ENCODE peak calls at places on chromosomes 2 and 18, in seven cellular contexts. D, X, C, T, M, B and V are unnamed samples.

GRCh38 chr2:72605836-72606442 is 219.9 kb downstream of the EXOC6B start:
- DNase-seq in C (peak), T (no peak), D (no peak), M (peak), B (no peak), X (no peak), V (no peak)

GRCh38 chr2:172298009-172298408 is 129.4 kb upstream of the ITGA6 start:
- DNase-seq in C (no peak), D (no peak), M (no peak), T (no peak), B (no peak), X (no peak), V (no peak)

GRCh38 chr2:174336403-174337336 is 1.9 kb downstream of the SP9 start:
- DNase-seq in T (peak), M (peak), C (peak), X (no peak), D (no peak), B (no peak), V (no peak)

GRCh38 chr2:110794390-110794789 is 62.0 kb downstream of the ACOXL start:
- DNase-seq in M (no peak), X (no peak), B (no peak), C (no peak), D (no peak), T (no peak), V (no peak)

GRCh38 chr2:29000481-29000880 is 19.4 kb downstream of the TOGARAM2 start:
- DNase-seq in M (no peak), T (no peak), X (peak), B (no peak), D (no peak), C (no peak), V (peak)

GRCh38 chr18:3631927-3632326 is 182.0 kb downstream of the TGIF1 start:
- DNase-seq in B (no peak), D (no peak), X (no peak), C (no peak), M (no peak), T (no peak), V (no peak)

GRCh38 chr2:25491003-25491696 is 149.4 kb upstream of the DNMT3A start:
- DNase-seq in D (peak), T (no peak), M (peak), C (no peak), B (no peak), X (no peak), V (no peak)

GRCh38 chr18:11741505-11742145 is 52.6 kb downstream of the GNAL start:
- DNase-seq in B (no peak), X (no peak), C (peak), D (no peak), T (no peak), M (no peak), V (no peak)

GRCh38 chr2:219522111-219523030 is 8.1 kb downstream of the ASIC4 start:
- DNase-seq in X (peak), C (no peak), B (no peak), M (no peak), T (peak), D (no peak), V (no peak)

GRCh38 chr2:240362826-240363717 is 72.4 kb upstream of the GPC1 start:
- DNase-seq in C (no peak), T (peak), D (no peak), M (no peak), X (no peak), B (no peak), V (no peak)

GRCh38 chr2:235793163-235793752 is 299.4 kb downstream of the AGAP1 start:
- DNase-seq in B (no peak), T (peak), X (peak), D (no peak), C (peak), M (peak), V (no peak)

GRCh38 chr2:176081451-176081992 is 2.2 kb downstream of the EVX2 start:
- DNase-seq in B (no peak), C (no peak), D (no peak), T (peak), M (no peak), X (no peak), V (no peak)

GRCh38 chr2:225824748-225825449 is 425.4 kb downstream of the NYAP2 start:
- DNase-seq in X (peak), M (no peak), C (no peak), B (no peak), T (peak), D (no peak), V (no peak)

GRCh38 chr18:22311301-22311700 is 106.4 kb downstream of the CTAGE1 start:
- DNase-seq in M (peak), X (no peak), D (no peak), C (no peak), T (no peak), B (no peak), V (no peak)

DNA sequence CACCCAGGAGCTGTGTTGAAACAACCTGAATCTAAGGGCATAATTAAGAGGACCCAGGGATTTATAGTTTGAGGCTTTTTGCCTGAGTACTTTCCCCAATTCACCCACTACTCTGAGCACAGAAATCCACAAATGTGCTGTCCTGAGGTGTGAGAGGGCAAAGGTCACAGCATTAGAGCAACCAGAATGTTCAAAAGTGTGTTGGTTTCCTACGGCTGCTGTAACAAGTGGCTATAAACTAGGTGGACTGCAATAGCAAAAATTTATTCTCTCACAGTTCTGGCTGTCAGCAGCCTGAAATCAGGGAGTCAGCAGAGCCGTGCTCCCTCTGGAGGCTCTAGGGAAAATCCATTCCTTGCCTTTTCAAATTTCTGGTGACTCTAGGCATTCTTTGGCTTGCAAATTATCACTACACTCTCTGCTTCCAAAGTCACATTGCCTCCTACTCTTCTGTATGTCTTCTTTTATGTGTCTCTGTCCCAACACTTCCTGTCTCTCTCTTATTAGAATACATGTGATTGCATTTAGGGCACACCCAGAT is 91.3 kb upstream of the TACR1 start:
- DNase-seq in X (no peak), D (no peak), T (no peak), C (no peak), B (peak), M (no peak), V (no peak)
- TF ChIP-seq POLR2AphosphoS5 in X (no peak), D (no peak), T (no peak), C (no peak), B (no peak), M (no peak), V (no peak)

GRCh38 chr2:196112408-196113039 is 43.9 kb upstream of the DNAH7 start:
- DNase-seq in M (no peak), C (no peak), T (no peak), X (no peak), D (no peak), B (no peak), V (no peak)
- TF ChIP-seq POLR2AphosphoS5 in M (no peak), C (no peak), T (no peak), X (no peak), D (no peak), B (no peak), V (no peak)

DNA sequence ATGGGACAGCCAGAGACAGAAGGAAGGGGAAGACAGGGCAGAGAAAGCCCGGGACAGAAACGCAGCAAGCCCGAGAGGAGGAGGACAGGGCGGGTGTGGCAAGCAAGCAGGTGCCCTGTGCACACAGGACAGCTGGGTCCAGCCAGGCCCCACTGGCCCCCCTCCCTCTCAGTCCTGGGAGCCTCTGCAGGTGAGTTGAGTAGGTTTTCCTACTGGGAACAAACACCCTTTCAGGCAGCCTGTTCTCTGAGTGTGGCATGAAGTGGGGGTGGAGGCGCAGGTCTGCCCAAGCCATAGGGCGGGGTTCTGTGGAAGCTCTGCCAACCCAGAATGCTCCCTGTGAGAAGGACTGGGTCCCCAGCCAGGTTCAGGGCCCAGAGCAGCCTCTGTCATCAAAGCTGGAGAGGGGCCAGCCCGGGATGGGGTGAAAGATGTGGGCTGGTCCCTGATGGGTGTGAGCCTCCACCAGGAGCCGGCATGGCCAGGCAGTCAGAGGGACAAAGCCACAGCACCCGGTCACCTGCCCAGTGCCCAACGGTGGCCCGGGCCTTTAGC is 129.4 kb downstream of the TFCP2L1 start:
- DNase-seq in M (no peak), B (no peak), C (no peak), T (peak), X (no peak), D (no peak), V (no peak)
- TF ChIP-seq POLR2AphosphoS5 in M (no peak), B (no peak), C (no peak), T (peak), X (no peak), D (no peak), V (no peak)

GRCh38 chr2:30979822-30980245 is 158.4 kb downstream of the GALNT14 start:
- DNase-seq in X (peak), D (no peak), B (no peak), M (no peak), T (no peak), C (peak), V (no peak)
- TF ChIP-seq POLR2AphosphoS5 in X (peak), D (no peak), B (no peak), M (no peak), T (no peak), C (no peak), V (no peak)

GRCh38 chr2:236916181-236916580 is 169.5 kb upstream of the COPS8 start:
- DNase-seq in M (no peak), X (no peak), C (no peak), T (no peak), B (peak), D (no peak), V (no peak)
- TF ChIP-seq POLR2AphosphoS5 in M (no peak), X (no peak), C (no peak), T (no peak), B (no peak), D (no peak), V (no peak)

GRCh38 chr18:47930844-47931706 is 616 bp upstream of the SMAD2 start:
- DNase-seq in B (peak), M (peak), T (peak), X (peak), D (peak), C (peak), V (peak)

GRCh38 chr18:47931707-47932103 is 1.2 kb upstream of the SMAD2 start:
- DNase-seq in T (no peak), B (no peak), C (peak), X (no peak), D (peak), M (no peak), V (no peak)

GRCh38 chr18:47928466-47928865 is 2.0 kb downstream of the SMAD2 start:
- DNase-seq in M (peak), T (no peak), D (no peak), B (no peak), X (no peak), C (no peak), V (no peak)

GRCh38 chr18:47929681-47930085 is 776 bp downstream of the SMAD2 start:
- DNase-seq in D (no peak), B (no peak), X (no peak), T (no peak), C (no peak), M (no peak), V (no peak)

DNA sequence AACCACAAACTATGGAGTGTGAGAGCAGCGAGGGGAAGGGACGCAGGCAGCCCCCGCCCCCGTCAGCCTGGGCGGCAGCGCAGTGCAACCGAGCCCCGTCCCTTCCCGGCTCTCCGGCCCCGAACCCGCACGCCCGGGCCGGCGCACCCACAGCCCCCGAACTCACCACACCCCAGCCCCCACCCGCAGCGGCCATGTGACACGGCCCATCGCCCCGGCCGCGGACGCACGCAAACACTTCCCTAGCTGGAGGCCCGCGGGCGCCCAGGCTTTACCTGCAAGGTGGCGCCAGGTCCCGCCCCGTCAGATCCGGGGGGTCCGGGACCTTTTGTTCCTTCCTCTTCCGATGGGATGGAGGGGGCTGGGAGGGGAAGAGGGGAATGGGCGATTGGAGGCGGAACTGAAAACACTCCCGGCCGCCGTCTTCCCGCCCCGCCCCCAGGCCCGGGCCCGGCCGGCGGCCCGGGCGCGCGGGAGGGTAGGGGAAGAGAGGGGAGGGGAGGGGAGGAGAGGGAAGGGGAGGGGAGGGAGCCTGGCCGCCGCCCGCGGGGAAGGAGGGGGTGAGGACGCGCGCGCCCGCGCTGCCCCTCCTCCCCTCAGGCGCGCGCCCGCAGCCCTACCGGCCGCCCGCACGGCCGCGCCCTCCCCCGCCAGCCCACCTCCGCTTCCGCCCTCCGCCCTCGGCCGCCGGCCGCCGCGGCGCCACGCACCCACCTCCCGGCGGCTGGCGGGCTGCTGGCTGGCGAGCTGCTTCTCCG is at the start of gene SMAD2:
- DNase-seq in D (peak), C (peak), M (peak), T (peak), B (peak), X (peak), V (peak)
- TF ChIP-seq POLR2AphosphoS5 in D (no peak), C (no peak), M (peak), T (peak), B (peak), X (peak), V (peak)